ENCODE peak calls at places on chromosome 18, in six cellular contexts. P is aorta; B is CD8-positive, alpha-beta memory T cell; N is esophagus muscularis mucosa; K is adrenal gland; V is PC-3. G is an unnamed sample. For H3K36me3, the result is how much of the 10 kb centered on the place peaks cover.

GRCh38 chr18:31801078-31801477 is 40.4 kb upstream of the SLC25A52 start:
- DNase-seq in P (no peak), B (no peak), N (no peak), K (no peak), V (no peak), G (no peak)

GRCh38 chr18:6449213-6449612 is 34.5 kb upstream of the L3MBTL4 start:
- DNase-seq in P (no peak), B (no peak), N (no peak), K (no peak), V (no peak), G (no peak)

GRCh38 chr18:48947583-48947982 is 3.2 kb downstream of the SMAD7 start:
- DNase-seq in P (peak), B (no peak), N (no peak), K (peak), V (no peak), G (no peak)

GRCh38 chr18:31077883-31078282 is 24.3 kb downstream of the DSC2 start:
- DNase-seq in P (no peak), B (no peak), N (no peak), K (no peak), V (no peak), G (no peak)

GRCh38 chr18:32735781-32736180 is 37.0 kb downstream of the KLHL14 start:
- DNase-seq in P (no peak), B (no peak), N (no peak), K (no peak), V (peak), G (no peak)

GRCh38 chr18:34352385-34353163 is 127.9 kb upstream of the NOL4 start:
- DNase-seq in P (no peak), B (no peak), N (no peak), K (no peak), V (peak), G (no peak)

GRCh38 chr18:304887-305529 is 37.2 kb upstream of the THOC1 start:
- DNase-seq in P (no peak), B (no peak), N (no peak), K (no peak), V (peak), G (no peak)

GRCh38 chr18:31680836-31681568 is 3.4 kb downstream of the B4GALT6 start:
- DNase-seq in P (no peak), B (no peak), N (no peak), K (no peak), V (peak), G (no peak)

GRCh38 chr18:10499230-10499629 is 26.6 kb upstream of the NAPG start:
- DNase-seq in P (no peak), B (no peak), N (no peak), K (no peak), V (no peak), G (no peak)

GRCh38 chr18:8516391-8517250 is 92.6 kb upstream of the RAB12 start:
- DNase-seq in P (no peak), B (no peak), N (peak), K (no peak), V (peak), G (no peak)

GRCh38 chr18:40911041-40911440 is 1044.0 kb upstream of the PIK3C3 start:
- DNase-seq in P (no peak), B (no peak), N (no peak), K (no peak), V (peak), G (no peak)

GRCh38 chr18:79786781-79787526 is 10.8 kb upstream of the KCNG2 start:
- DNase-seq in P (peak), B (no peak), N (no peak), K (no peak), V (no peak), G (no peak)

GRCh38 chr18:46469186-46469915 is 187.7 kb downstream of the LOXHD1 start:
- DNase-seq in P (no peak), B (no peak), N (no peak), K (no peak), V (peak), G (no peak)

GRCh38 chr18:394997-395383 is 105.5 kb downstream of the COLEC12 start:
- DNase-seq in P (peak), B (no peak), N (no peak), K (no peak), V (no peak), G (no peak)

GRCh38 chr18:48866028-48866733 is 84.6 kb downstream of the SMAD7 start:
- DNase-seq in P (peak), B (no peak), N (no peak), K (peak), V (no peak), G (no peak)

GRCh38 chr18:44819944-44820510 is 139.3 kb downstream of the SETBP1 start:
- DNase-seq in P (peak), B (no peak), N (no peak), K (no peak), V (no peak), G (no peak)

GRCh38 chr18:41395695-41396094 is 559.3 kb upstream of the PIK3C3 start:
- DNase-seq in P (no peak), B (no peak), N (no peak), K (no peak), V (peak), G (no peak)

GRCh38 chr18:23069481-23069880 is 65.8 kb upstream of the CABLES1 start:
- DNase-seq in P (no peak), B (peak), N (no peak), K (no peak), V (no peak), G (no peak)

GRCh38 chr18:54251606-54252400 is 17.5 kb upstream of the POLI start:
- DNase-seq in P (no peak), B (no peak), N (no peak), K (no peak), V (no peak), G (no peak)

GRCh38 chr18:71221405-71221804 is 932.6 kb downstream of the SOCS6 start:
- DNase-seq in P (no peak), B (no peak), N (no peak), K (no peak), V (no peak), G (no peak)

GRCh38 chr18:50273203-50274043 is 7.1 kb upstream of the CFAP53 start:
- DNase-seq in P (no peak), B (no peak), N (no peak), K (no peak), V (no peak), G (no peak)

GRCh38 chr18:50274941-50275340 is 6.4 kb downstream of the MBD1 start:
- DNase-seq in P (no peak), B (no peak), N (no peak), K (no peak), V (no peak), G (no peak)

GRCh38 chr18:50275503-50276036 is 5.8 kb downstream of the MBD1 start:
- DNase-seq in P (no peak), B (no peak), N (no peak), K (no peak), V (no peak), G (no peak)

GRCh38 chr18:50272593-50272992 is 6.3 kb upstream of the CFAP53 start:
- DNase-seq in P (no peak), B (no peak), N (no peak), K (no peak), V (no peak), G (no peak)

DNA sequence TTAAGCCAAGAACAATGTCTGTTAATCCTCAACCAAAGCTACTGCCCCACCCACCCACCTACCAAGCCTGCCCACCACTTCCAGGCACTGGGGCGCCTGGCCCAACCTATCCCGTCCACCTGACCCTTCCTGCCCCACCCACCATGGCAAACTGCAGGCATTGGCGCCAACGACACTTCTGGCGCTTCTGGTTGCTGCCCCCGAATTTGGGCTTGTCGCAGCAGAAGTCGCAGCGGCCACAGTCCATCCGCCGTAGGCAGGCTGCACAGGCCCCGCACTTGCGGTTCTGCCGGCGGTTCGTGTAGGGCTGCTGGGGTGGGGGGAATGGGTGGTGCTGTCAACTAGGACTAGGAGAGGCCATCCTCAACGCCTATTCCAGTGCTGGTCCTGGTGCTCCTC is 7.3 kb downstream of the MBD1 start:
- DNase-seq in P (no peak), B (no peak), N (no peak), K (no peak), V (no peak), G (no peak)
- H3K36me3 ChIP-seq in P (under half), B (half or more), N (half or more), K (under half), V (under half), G (half or more)

GRCh38 chr18:76399613-76400391 is 95.2 kb downstream of the ZNF516 start:
- DNase-seq in P (no peak), B (no peak), N (no peak), K (no peak), V (no peak), G (no peak)
- H3K36me3 ChIP-seq in P (under half), B (under half), N (under half), K (under half), V (under half), G (under half)

GRCh38 chr18:76356666-76357065 is 138.4 kb downstream of the ZNF516 start:
- DNase-seq in P (no peak), B (no peak), N (peak), K (no peak), V (no peak), G (no peak)
- H3K36me3 ChIP-seq in P (under half), B (under half), N (half or more), K (under half), V (under half), G (under half)

DNA sequence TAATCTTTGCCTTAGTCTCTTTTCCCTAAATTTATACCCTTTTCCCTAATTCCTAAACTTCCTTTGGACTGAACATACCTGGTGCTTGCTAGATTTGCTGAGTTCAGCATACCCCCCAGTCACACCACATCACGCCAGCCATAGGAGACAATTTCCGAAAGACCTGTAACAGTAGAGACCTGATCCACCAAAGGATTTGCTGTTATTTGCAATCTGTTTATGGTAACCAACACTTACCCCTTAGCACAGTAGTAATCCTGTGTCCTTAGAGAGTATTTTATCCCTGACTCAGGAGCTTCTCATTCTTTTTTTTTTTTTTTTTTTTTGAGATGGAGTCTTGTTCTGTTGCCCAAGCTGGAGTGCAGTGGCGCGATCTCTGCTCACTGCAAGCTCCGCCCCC is 8.6 kb downstream of the PSMG2 start:
- DNase-seq in P (no peak), B (no peak), N (peak), K (no peak), V (no peak), G (no peak)
- H3K36me3 ChIP-seq in P (under half), B (under half), N (half or more), K (under half), V (under half), G (half or more)

GRCh38 chr18:51051105-51051712 is 21.2 kb downstream of the SMAD4 start:
- DNase-seq in P (no peak), B (peak), N (no peak), K (no peak), V (peak), G (no peak)

GRCh38 chr18:51059969-51060368 is 30.0 kb downstream of the SMAD4 start:
- DNase-seq in P (no peak), B (no peak), N (no peak), K (no peak), V (no peak), G (no peak)

GRCh38 chr18:51053822-51054221 is 23.8 kb downstream of the SMAD4 start:
- DNase-seq in P (no peak), B (no peak), N (no peak), K (no peak), V (no peak), G (no peak)

GRCh38 chr18:51049137-51049536 is 19.1 kb downstream of the SMAD4 start:
- DNase-seq in P (no peak), B (no peak), N (no peak), K (no peak), V (no peak), G (no peak)

DNA sequence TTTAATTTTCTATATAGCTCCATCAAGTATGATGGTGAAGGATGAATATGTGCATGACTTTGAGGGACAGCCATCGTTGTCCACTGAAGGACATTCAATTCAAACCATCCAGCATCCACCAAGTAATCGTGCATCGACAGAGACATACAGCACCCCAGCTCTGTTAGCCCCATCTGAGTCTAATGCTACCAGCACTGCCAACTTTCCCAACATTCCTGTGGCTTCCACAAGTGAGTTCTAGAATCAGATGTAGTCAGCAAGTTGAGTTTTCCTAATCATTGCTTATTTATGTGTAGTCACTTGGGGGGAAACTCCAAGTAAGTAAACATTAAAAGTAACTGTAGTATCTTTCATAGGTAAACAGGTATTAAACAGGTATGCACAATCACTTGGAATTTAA is 24.8 kb downstream of the SMAD4 start:
- DNase-seq in P (no peak), B (no peak), N (no peak), K (no peak), V (no peak), G (no peak)
- H3K36me3 ChIP-seq in P (under half), B (under half), N (under half), K (under half), V (under half), G (under half)

GRCh38 chr18:24443870-24444269 is 16.6 kb upstream of the HRH4 start:
- DNase-seq in P (no peak), B (no peak), N (no peak), K (no peak), V (no peak), G (no peak)
- H3K36me3 ChIP-seq in P (under half), B (under half), N (half or more), K (under half), V (half or more), G (half or more)

DNA sequence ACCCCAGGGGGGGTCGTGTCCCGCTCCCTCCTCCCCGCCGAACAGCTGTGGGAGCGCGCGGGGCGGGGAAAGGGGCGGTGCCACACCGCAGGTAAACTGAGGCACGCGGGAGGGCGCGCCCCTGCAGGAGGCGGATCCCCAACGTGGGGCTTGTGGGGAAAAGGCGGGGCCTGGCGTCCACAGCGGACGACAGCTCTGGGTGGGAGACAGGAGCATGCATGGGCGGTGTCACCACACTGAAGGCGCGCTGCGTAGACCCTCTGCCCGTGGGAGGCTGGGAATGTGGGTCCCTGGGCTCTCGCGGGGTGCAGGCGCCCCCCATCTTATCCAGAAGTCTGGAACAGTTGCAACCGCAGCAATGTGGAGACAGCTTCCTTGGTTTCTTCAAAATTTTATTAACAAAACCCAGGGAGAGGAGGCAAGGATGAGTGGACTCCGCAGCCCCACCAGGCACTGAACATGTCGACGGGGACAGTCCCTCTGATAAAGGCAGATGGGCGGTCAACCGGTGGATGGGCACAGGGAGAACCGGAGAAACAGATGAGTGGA is 723 bp upstream of the MBD1 start:
- DNase-seq in P (no peak), B (no peak), N (no peak), K (no peak), V (no peak), G (no peak)
- H3K36me3 ChIP-seq in P (under half), B (under half), N (half or more), K (under half), V (under half), G (under half)

GRCh38 chr18:74446631-74447403 is 10.3 kb downstream of the DIPK1C start:
- DNase-seq in P (no peak), B (no peak), N (no peak), K (no peak), V (no peak), G (no peak)

GRCh38 chr18:74447404-74448152 is 9.5 kb downstream of the DIPK1C start:
- DNase-seq in P (no peak), B (no peak), N (no peak), K (no peak), V (no peak), G (no peak)

GRCh38 chr18:74444104-74444503 is 13.0 kb downstream of the DIPK1C start:
- DNase-seq in P (no peak), B (no peak), N (no peak), K (no peak), V (no peak), G (no peak)

GRCh38 chr18:74445585-74445984 is 11.5 kb downstream of the DIPK1C start:
- DNase-seq in P (no peak), B (no peak), N (no peak), K (no peak), V (no peak), G (no peak)

DNA sequence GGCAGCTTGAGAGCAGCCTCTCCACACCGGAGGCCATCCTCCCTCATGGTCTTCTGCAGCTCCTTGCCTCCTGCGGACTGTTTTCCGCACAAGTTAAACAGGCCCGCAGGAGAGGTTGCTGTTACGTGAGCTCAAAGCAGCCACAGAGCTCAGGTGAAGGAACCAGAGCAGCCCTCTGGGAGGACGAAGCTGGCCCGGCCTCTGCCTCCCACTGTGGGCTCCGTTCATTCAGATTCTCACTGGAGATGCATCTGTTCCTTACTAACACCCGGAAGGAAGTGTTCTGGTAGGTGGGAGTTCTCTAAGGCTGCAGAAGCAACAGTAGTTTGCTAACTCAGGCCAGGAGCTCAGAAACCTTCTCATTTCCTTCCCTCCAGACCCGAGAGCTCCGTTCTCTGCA is 10.9 kb downstream of the DIPK1C start:
- DNase-seq in P (no peak), B (no peak), N (no peak), K (no peak), V (no peak), G (no peak)
- H3K36me3 ChIP-seq in P (under half), B (under half), N (under half), K (under half), V (under half), G (under half)

GRCh38 chr18:74152906-74153305 is 4.6 kb downstream of the TIMM21 start:
- DNase-seq in P (no peak), B (no peak), N (no peak), K (no peak), V (no peak), G (no peak)

GRCh38 chr18:74152270-74152669 is 3.9 kb downstream of the TIMM21 start:
- DNase-seq in P (no peak), B (no peak), N (no peak), K (no peak), V (no peak), G (no peak)

GRCh38 chr18:74153793-74154192 is 5.5 kb downstream of the TIMM21 start:
- DNase-seq in P (no peak), B (no peak), N (no peak), K (no peak), V (no peak), G (no peak)

GRCh38 chr18:74153377-74153776 is 5.1 kb downstream of the TIMM21 start:
- DNase-seq in P (no peak), B (no peak), N (no peak), K (no peak), V (peak), G (no peak)

GRCh38 chr18:74155276-74155675 is 7.0 kb downstream of the TIMM21 start:
- DNase-seq in P (no peak), B (no peak), N (no peak), K (no peak), V (no peak), G (no peak)
- H3K36me3 ChIP-seq in P (under half), B (under half), N (half or more), K (under half), V (half or more), G (under half)

G was measured in vagina.